ENCODE peak calls at places on chromosome 19, in five cellular contexts. Y is heart right ventricle, D is mesothelial cell of epicardium, P is progenitor cell of endocrine pancreas, V is fibroblast of the aortic adventitia. B is an unnamed sample.

GRCh38 chr19:52369463-52370340 is at the start of gene ZNF880:
- DNase-seq in Y (peak; percentile 95), D (no peak), P (no peak), V (peak; percentile 90), B (peak; percentile 41)

GRCh38 chr19:35329323-35329722 is 336 bp downstream of the CD22 start:
- DNase-seq in Y (no peak), D (no peak), P (no peak), V (no peak), B (no peak)

GRCh38 chr19:27795369-27795768 is 1417.6 kb downstream of the UQCRFS1 start:
- DNase-seq in Y (no peak), D (no peak), P (no peak), V (no peak), B (no peak)

GRCh38 chr19:51882518-51882917 is 5.2 kb downstream of the ZNF577 start:
- DNase-seq in Y (no peak), D (no peak), P (no peak), V (no peak), B (no peak)

GRCh38 chr19:18295034-18295451 is 13.6 kb upstream of the JUND start:
- DNase-seq in Y (no peak), D (no peak), P (no peak), V (no peak), B (no peak)

GRCh38 chr19:40603071-40603718 is 2.0 kb downstream of the LTBP4 start:
- DNase-seq in Y (no peak), D (no peak), P (no peak), V (peak; percentile 79), B (peak; percentile 69)

GRCh38 chr19:37635076-37636056 is 19.9 kb downstream of the ZFP30 start:
- DNase-seq in Y (no peak), D (no peak), P (no peak), V (no peak), B (no peak)

GRCh38 chr19:18809149-18809978 is 18.3 kb upstream of the COMP start:
- DNase-seq in Y (peak; percentile 49), D (no peak), P (no peak), V (peak; percentile 91), B (no peak)

GRCh38 chr19:49190781-49191180 is 33.2 kb downstream of the TRPM4 start:
- DNase-seq in Y (no peak), D (no peak), P (no peak), V (no peak), B (no peak)

GRCh38 chr19:29612801-29613595 is 6.9 kb downstream of the POP4 start:
- DNase-seq in Y (no peak), D (no peak), P (no peak), V (no peak), B (no peak)

GRCh38 chr19:30755581-30755980 is 383.4 kb downstream of the ZNF536 start:
- DNase-seq in Y (no peak), D (no peak), P (no peak), V (no peak), B (no peak)

GRCh38 chr19:20969898-20970297 is 46.8 kb downstream of the ZNF85 start:
- DNase-seq in Y (no peak), D (no peak), P (no peak), V (no peak), B (no peak)

GRCh38 chr19:21838646-21839045 is 2.7 kb upstream of the ZNF43 start:
- DNase-seq in Y (no peak), D (no peak), P (no peak), V (peak; percentile 8), B (no peak)

GRCh38 chr19:29952127-29952526 is 10.1 kb downstream of the URI1 start:
- DNase-seq in Y (no peak), D (no peak), P (no peak), V (peak; percentile 26), B (no peak)

GRCh38 chr19:50333235-50333736 is 4.1 kb upstream of the KCNC3 start:
- DNase-seq in Y (peak; percentile 87), D (peak; percentile 77), P (peak; percentile 88), V (peak; percentile 72), B (peak; percentile 66)

GRCh38 chr19:35712529-35712909 is 5.3 kb upstream of the KMT2B start:
- DNase-seq in Y (no peak), D (no peak), P (no peak), V (no peak), B (no peak)

GRCh38 chr19:39038098-39038497 is 5.7 kb upstream of the FBXO27 start:
- DNase-seq in Y (no peak), D (no peak), P (no peak), V (peak; percentile 50), B (peak; percentile 80)

DNA sequence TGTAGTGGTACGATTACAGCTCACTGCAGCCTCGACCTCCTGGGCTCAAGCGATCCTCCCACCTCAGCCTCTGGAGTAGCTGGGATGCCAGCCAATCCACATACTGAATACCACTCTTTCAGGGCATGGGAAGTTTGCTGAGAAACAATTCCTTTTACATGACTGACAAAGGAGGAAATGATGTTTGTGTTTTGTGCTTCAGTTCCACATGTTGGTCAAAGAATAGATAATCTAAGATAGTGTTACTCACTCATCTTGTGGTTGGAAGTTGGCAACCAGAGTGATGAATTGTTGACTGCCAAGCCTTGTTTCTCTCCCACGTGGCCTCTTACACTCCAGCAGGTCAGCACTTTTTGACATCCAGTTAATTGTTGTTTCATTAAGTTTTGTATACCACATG is 7.6 kb downstream of the MBD3L2B start:
- DNase-seq in Y (no peak), D (no peak), P (no peak), V (no peak), B (no peak)
- TF ChIP-seq CTCF in Y (no peak), D (no peak), P (no peak), V (no peak), B (no peak)

DNA sequence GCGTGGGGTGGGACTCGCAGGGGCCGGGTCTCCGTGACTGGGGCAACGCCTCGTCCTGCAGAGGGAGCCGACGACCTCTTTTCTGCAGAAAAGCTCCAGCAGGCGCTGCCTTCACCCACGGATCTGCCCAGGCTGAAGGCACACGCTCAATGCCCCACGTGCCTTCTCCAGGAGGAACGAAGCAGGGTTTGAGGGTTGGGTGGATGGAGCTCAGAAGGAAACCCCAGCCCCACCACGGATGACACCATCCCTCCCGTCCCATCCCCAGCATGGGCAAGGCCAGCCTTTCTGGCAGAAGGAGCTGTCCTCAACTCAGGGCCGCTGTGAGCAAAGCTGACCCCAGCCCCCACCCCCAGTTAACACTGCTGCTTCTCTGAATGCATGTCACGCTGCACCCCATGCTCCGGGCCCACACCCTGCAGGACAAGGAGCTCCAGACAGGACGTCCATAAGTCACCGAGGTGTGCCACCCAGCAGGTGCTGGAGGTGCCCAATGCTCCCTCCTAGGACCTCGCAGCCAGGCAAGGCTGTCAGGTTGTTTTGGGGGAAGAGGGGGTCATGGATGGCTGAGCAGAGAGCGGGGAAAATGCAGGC is 7.4 kb downstream of the C19orf25 start:
- DNase-seq in Y (peak; percentile 17), D (no peak), P (no peak), V (no peak), B (no peak)
- TF ChIP-seq CTCF in Y (no peak), D (no peak), P (peak; percentile 20), V (peak; percentile 14), B (peak; percentile 22)

GRCh38 chr19:4186087-4186993 is 3.9 kb downstream of the ANKRD24 start:
- DNase-seq in Y (peak; percentile 65), D (peak; percentile 70), P (peak; percentile 75), V (peak; percentile 75), B (peak; percentile 79)

GRCh38 chr19:4182082-4182926 is at the start of the genes ANKRD24 and SIRT6:
- DNase-seq in Y (peak; percentile 97), D (peak; percentile 95), P (peak; percentile 88), V (peak; percentile 95), B (peak; percentile 97)

GRCh38 chr19:4185413-4186086 is 3.1 kb downstream of the ANKRD24 start:
- DNase-seq in Y (no peak), D (no peak), P (no peak), V (no peak), B (no peak)

GRCh38 chr19:4184718-4185352 is 2.3 kb downstream of the ANKRD24 start:
- DNase-seq in Y (no peak), D (no peak), P (no peak), V (no peak), B (no peak)

GRCh38 chr19:4183967-4184717 is 1.7 kb downstream of the ANKRD24 start:
- DNase-seq in Y (no peak), D (no peak), P (no peak), V (no peak), B (peak; percentile 66)
- TF ChIP-seq CTCF in Y (no peak), D (no peak), P (no peak), V (no peak), B (no peak)

DNA sequence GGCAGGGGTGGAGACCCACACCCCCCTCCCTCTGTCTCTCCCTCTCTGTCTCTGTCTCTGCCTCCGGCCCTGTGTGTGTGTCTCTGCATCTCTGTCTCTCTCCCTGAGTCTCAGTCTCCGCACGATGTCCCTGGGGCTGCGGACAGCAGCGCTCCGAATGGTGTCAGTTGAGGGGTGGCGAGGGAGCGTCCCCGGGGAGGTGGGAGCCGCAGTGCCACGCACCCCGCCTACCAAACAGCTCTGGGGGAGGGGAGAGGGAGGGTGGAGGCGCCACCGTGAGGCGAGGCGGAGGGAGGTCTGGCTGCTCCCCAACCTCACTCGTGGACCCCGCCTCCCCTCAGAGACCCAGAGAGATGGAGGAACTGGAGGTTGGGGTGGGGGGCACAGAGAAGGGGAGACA is 7.4 kb downstream of the ERFL start:
- DNase-seq in Y (no peak), D (no peak), P (no peak), V (no peak), B (no peak)
- TF ChIP-seq CTCF in Y (no peak), D (no peak), P (no peak), V (no peak), B (no peak)

DNA sequence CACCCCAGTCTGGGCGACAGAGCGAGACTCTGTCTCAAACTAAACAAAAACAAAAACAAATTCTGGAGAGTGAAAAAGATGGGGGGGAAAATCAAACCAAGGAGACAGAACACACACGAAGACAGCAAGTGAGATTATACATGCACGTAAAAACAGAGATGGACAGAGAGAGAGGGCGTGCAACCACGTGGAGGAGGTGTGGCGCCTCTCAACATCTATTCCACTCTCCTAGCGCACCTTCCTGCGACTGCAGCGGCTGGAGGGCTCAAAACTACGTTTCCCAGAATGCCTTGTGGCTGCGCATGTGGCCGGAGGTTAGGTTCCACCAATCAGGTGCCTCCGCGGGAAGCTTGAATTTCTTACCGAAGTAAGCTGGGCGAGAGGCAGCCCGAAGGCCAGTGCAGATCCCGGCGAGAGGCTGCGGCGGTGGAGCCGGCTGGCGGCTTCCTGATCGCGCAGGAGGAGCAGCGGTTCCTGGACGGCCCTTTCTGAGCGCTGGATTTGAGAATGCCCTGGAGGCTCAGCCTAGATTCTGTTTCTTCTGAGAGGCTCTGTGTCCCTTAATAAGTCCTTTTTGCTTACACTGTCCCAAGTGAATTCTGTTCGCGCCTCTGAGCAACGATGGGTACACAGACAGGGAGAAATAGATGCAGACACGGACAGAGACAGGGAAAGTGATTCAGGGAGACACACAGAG is 13.1 kb upstream of the NANOS2 start:
- DNase-seq in Y (peak; percentile 86), D (peak; percentile 78), P (peak; percentile 86), V (peak; percentile 91), B (peak; percentile 97)
- TF ChIP-seq CTCF in Y (peak; percentile 14), D (no peak), P (peak; percentile 18), V (peak; percentile 7), B (peak; percentile 30)

GRCh38 chr19:42325896-42326771 is 699 bp downstream of the MEGF8 start:
- DNase-seq in Y (no peak), D (no peak), P (no peak), V (no peak), B (no peak)
- TF ChIP-seq CTCF in Y (no peak), D (no peak), P (peak; percentile 44), V (no peak), B (no peak)

GRCh38 chr19:12035220-12036172 is at the start of gene ZNF433:
- DNase-seq in Y (peak; percentile 95), D (peak; percentile 90), P (peak; percentile 98), V (peak; percentile 77), B (peak; percentile 96)

GRCh38 chr19:12034196-12034595 is 1.3 kb downstream of the ZNF433 start:
- DNase-seq in Y (no peak), D (no peak), P (no peak), V (peak; percentile 15), B (no peak)

GRCh38 chr19:12034610-12035009 is 869 bp downstream of the ZNF433 start:
- DNase-seq in Y (no peak), D (no peak), P (no peak), V (peak; percentile 19), B (no peak)
- TF ChIP-seq CTCF in Y (no peak), D (no peak), P (no peak), V (no peak), B (no peak)